ENCODE peak calls at places on chromosomes 3 and 15, in nine cellular contexts. Z is stimulated activated CD8-positive, alpha-beta memory T cell treated with anti-CD3 and anti-CD28 coated beads, Interleukin-15, amount 100 ng/mL, for 4 hours; C is effector memory CD4-positive, alpha-beta T cell; K is activated CD4-positive, alpha-beta T cell treated with anti-CD3 and anti-CD28 coated beads, Interleukin-2, amount 10 ng/mL, durations not matched to agents 7 days and 5 days; B is CD8-positive, alpha-beta T cell; T is activated effector memory CD4-positive, alpha-beta T cell treated with Interleukin-2 at 50 U/mL for 16 hours; U is HS-5; G is neural crest cell; F is NCI-H1105. P is an unnamed sample.

GRCh38 chr3:39224288-39224687 is 31.9 kb upstream of the XIRP1 start:
- DNase-seq in Z (no peak), U (no peak), C (no peak), G (no peak), T (no peak), B (no peak), K (no peak), F (no peak), P (no peak)

GRCh38 chr3:177679568-177680441 is 482.5 kb upstream of the TBL1XR1 start:
- DNase-seq in C (no peak), Z (no peak), B (no peak), T (peak), K (no peak), U (no peak), G (no peak), F (no peak), P (peak)

GRCh38 chr3:185966655-185967054 is 28.8 kb upstream of the TRA2B start:
- DNase-seq in Z (no peak), K (no peak), F (no peak), G (no peak), U (no peak), T (no peak), C (no peak), B (no peak), P (no peak)

GRCh38 chr15:99434506-99435137 is 131.2 kb upstream of the MEF2A start:
- DNase-seq in F (no peak), T (no peak), K (no peak), B (no peak), Z (no peak), U (no peak), G (no peak), C (no peak), P (no peak)

GRCh38 chr3:15102833-15103232 is 3.9 kb upstream of the RBSN start:
- DNase-seq in T (no peak), F (no peak), B (no peak), Z (no peak), C (no peak), K (no peak), U (no peak), G (no peak), P (no peak)

GRCh38 chr3:112770026-112770626 is 76.5 kb downstream of the CD200R1L start:
- DNase-seq in C (no peak), G (no peak), U (no peak), K (no peak), Z (no peak), F (no peak), T (no peak), B (no peak), P (peak)

GRCh38 chr15:69578252-69578651 is 125.6 kb downstream of the RPLP1 start:
- DNase-seq in C (no peak), G (no peak), T (no peak), U (no peak), F (no peak), B (no peak), K (no peak), Z (no peak), P (no peak)

GRCh38 chr15:66098019-66098363 is 155.6 kb downstream of the MEGF11 start:
- DNase-seq in B (no peak), U (no peak), Z (no peak), K (no peak), F (no peak), G (no peak), T (no peak), C (no peak), P (no peak)

GRCh38 chr3:60514085-60514649 is 737.1 kb downstream of the FHIT start:
- DNase-seq in G (no peak), B (no peak), T (no peak), F (no peak), U (no peak), C (no peak), Z (no peak), K (no peak), P (no peak)